ENCODE peak calls at places on chromosomes 4 and X, in nine cellular contexts. I, X, J, K, N, Z, T, Q and E are unnamed samples.

GRCh38 chr4:184359905-184360304 is 114.4 kb downstream of the IRF2 start:
- DNase-seq in T (no peak), J (no peak), Z (no peak), K (no peak), I (no peak), N (no peak), Q (no peak), X (no peak), E (no peak)

GRCh38 chr4:118278473-118279274 is 74.1 kb downstream of the PRSS12 start:
- DNase-seq in J (peak; percentile 94), Z (peak; percentile 88), K (peak; percentile 98), X (peak; percentile 99), T (peak; percentile 96), Q (peak; percentile 64), N (peak; percentile 96), I (peak; percentile 89), E (peak; percentile 99)

GRCh38 chr4:121182296-121182695 is 18.2 kb upstream of the TNIP3 start:
- DNase-seq in Z (peak; percentile 33), J (peak; percentile 14), Q (no peak), I (no peak), T (peak; percentile 29), X (no peak), K (no peak), N (peak; percentile 19), E (no peak)

GRCh38 chr4:98828801-98829200 is 100.1 kb downstream of the EIF4E start:
- DNase-seq in T (no peak), Z (no peak), K (no peak), N (no peak), I (no peak), X (peak; percentile 46), Q (no peak), J (no peak), E (no peak)

GRCh38 chrX:45756562-45756961 is 555.9 kb upstream of the DIPK2B start:
- DNase-seq in K (no peak), Z (no peak), Q (no peak), T (no peak), N (no peak), J (no peak), X (no peak), I (peak; percentile 45), E (no peak)

GRCh38 chrX:22057667-22058066 is 25.5 kb downstream of the PHEX start:
- DNase-seq in X (no peak), T (no peak), Q (no peak), I (no peak), N (no peak), K (no peak), J (no peak), Z (no peak), E (no peak)

GRCh38 chrX:129772796-129773431 is 6.8 kb upstream of the SASH3 start:
- DNase-seq in T (no peak), Z (no peak), I (no peak), N (peak; percentile 32), X (peak; percentile 62), K (peak; percentile 88), Q (no peak), J (no peak), E (peak; percentile 88)

GRCh38 chrX:108447303-108447702 is 7.7 kb downstream of the COL4A5 start:
- DNase-seq in Q (no peak), X (no peak), Z (peak; percentile 16), T (no peak), J (no peak), N (no peak), I (no peak), K (no peak), E (no peak)

GRCh38 chr4:152805071-152805650 is 25.4 kb downstream of the ARFIP1 start:
- DNase-seq in Z (no peak), X (no peak), T (no peak), N (no peak), K (no peak), J (no peak), I (no peak), Q (no peak), E (no peak)

GRCh38 chr4:56130609-56131150 is 181.9 kb downstream of the CEP135 start:
- DNase-seq in K (no peak), I (no peak), X (no peak), J (no peak), Z (no peak), T (no peak), N (no peak), Q (no peak), E (no peak)

GRCh38 chr4:168886361-168886760 is 123.7 kb downstream of the CBR4 start:
- DNase-seq in T (peak; percentile 25), Q (no peak), I (no peak), J (no peak), X (no peak), K (no peak), Z (peak; percentile 81), N (no peak), E (no peak)

GRCh38 chr4:7425591-7426468 is 8.9 kb downstream of the PSAPL1 start:
- DNase-seq in T (no peak), X (peak; percentile 13), K (peak; percentile 74), I (no peak), Q (no peak), Z (no peak), N (no peak), J (no peak), E (peak; percentile 40)

GRCh38 chr4:121989715-121990114 is 37.9 kb upstream of the TRPC3 start:
- DNase-seq in X (no peak), Q (no peak), Z (peak; percentile 56), I (no peak), N (no peak), T (no peak), K (no peak), J (no peak), E (no peak)